ENCODE peak calls at places on chromosomes 16 and 17, in four cellular contexts. B is vagina, D is sigmoid colon, R is ovary. Q is an unnamed sample. For H3K36me3 and H3K4me1, the result is how much of the 10 kb centered on the place peaks cover.

GRCh38 chr17:309361-309888 is 43.2 kb downstream of the RPH3AL start:
- DNase-seq in B (no peak), D (no peak), R (peak), Q (peak)

GRCh38 chr16:30092373-30093010 is 768 bp upstream of the TBX6 start:
- DNase-seq in B (no peak), D (peak), R (peak), Q (peak)

GRCh38 chr17:4901108-4901647 is 1.7 kb downstream of the CHRNE start:
- DNase-seq in B (no peak), D (no peak), R (no peak), Q (no peak)

GRCh38 chr16:67177743-67178699 is 5.7 kb downstream of the MATCAP1 start:
- DNase-seq in B (no peak), D (peak), R (peak), Q (peak)

GRCh38 chr16:52099382-52099781 is 447.6 kb downstream of the TOX3 start:
- DNase-seq in B (no peak), D (no peak), R (no peak), Q (no peak)

GRCh38 chr17:80970044-80970761 is 21.4 kb upstream of the CHMP6 start:
- DNase-seq in B (no peak), D (peak), R (peak), Q (peak)

GRCh38 chr17:67049025-67049739 is 4.8 kb downstream of the CACNG1 start:
- DNase-seq in B (no peak), D (no peak), R (no peak), Q (no peak)

GRCh38 chr16:83102336-83102735 is 475.6 kb downstream of the CDH13 start:
- DNase-seq in B (no peak), D (no peak), R (no peak), Q (no peak)

GRCh38 chr17:76816590-76817135 is 51.5 kb upstream of the MGAT5B start:
- DNase-seq in B (no peak), D (no peak), R (no peak), Q (no peak)

GRCh38 chr16:83878838-83879237 is 20.1 kb upstream of the MLYCD start:
- DNase-seq in B (no peak), D (no peak), R (no peak), Q (no peak)

GRCh38 chr17:77322534-77323412 is 182.0 kb downstream of the SEC14L1 start:
- DNase-seq in B (no peak), D (peak), R (peak), Q (peak)

GRCh38 chr16:87006021-87006420 is 311.2 kb downstream of the C16orf95 start:
- DNase-seq in B (no peak), D (peak), R (no peak), Q (no peak)

GRCh38 chr17:35239823-35240222 is 3.0 kb upstream of the SLFN5 start:
- DNase-seq in B (no peak), D (no peak), R (no peak), Q (no peak)

GRCh38 chr17:63293310-63293709 is 152.8 kb downstream of the CYB561 start:
- DNase-seq in B (no peak), D (no peak), R (no peak), Q (no peak)

GRCh38 chr17:63290784-63291183 is 155.3 kb downstream of the CYB561 start:
- DNase-seq in B (no peak), D (no peak), R (no peak), Q (no peak)

GRCh38 chr17:63291243-63291642 is 154.9 kb downstream of the CYB561 start:
- DNase-seq in B (no peak), D (no peak), R (no peak), Q (no peak)

GRCh38 chr17:63295839-63296590 is 150.1 kb downstream of the CYB561 start:
- DNase-seq in B (no peak), D (no peak), R (no peak), Q (no peak)

DNA sequence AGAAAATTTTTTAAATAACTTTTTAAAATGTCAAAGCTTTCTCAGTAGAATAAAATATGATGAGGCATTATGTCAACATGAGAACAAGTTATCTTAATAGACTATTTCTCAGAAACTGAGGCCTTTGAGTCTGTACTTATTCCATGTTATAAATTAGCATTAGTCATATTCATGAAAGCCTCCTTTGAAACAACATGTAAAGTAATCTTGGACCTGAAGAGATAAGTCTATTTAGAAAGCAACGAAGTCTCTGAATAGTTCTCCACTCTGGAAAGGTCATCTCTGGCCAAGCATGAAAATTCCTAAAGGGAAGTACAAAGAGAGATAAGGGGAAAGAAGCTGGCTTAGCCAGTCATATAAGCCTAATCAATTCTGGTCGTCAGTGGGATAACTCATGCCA is 150.8 kb downstream of the CYB561 start:
- DNase-seq in B (no peak), D (no peak), R (no peak), Q (no peak)
- H3K36me3 ChIP-seq in B (under half), D (under half), R (under half), Q (under half)

DNA sequence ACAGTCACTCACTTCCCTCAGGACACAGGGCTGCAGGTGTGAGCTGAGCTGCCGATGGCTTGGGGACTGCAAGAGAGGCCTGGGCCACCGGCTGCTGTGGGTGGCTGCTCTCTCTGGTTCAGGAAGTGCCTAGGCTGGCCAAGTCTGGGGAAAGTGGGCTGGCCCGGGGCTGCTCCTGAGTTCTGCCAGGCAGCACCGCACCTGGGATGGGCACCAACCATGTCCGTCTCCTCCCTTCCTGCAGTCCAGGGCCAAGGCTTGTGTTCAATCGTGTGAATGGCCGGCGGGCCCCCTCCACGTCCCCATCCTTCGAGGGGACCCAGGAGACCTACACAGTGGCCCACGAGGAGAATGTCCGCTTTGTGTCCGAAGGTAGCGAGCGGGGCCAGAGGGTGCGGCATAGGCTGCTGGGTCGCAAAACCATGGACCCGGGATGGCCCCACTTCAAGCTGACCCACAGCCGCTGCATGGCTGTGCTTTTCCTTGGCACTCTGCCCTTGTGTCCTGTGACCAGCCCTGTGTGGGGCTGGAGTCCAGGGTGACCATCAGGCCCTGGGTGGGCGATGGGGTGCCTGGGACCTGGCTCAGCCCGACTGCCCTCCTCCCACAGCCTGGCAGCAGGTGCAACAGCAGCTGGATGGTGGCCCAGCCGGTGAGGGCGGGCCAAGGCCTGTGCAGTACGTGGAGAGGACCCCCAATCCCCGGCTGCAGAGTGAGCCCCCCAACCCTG is 1.8 kb upstream of the WDR90 start:
- DNase-seq in B (no peak), D (no peak), R (no peak), Q (no peak)
- H3K4me1 ChIP-seq in B (half or more), D (half or more), R (under half), Q (under half)

GRCh38 chr17:55200904-55201608 is 63.7 kb upstream of the HLF start:
- DNase-seq in B (no peak), D (no peak), R (no peak), Q (no peak)
- H3K27ac ChIP-seq in B (no peak), D (no peak), R (no peak), Q (no peak)

GRCh38 chr16:291539-291938 is 8.6 kb downstream of the PDIA2 start:
- DNase-seq in B (no peak), D (no peak), R (no peak), Q (no peak)
- H3K36me3 ChIP-seq in B (under half), D (under half), R (under half), Q (under half)